ENCODE peak calls at places on chromosomes 5 and 9, in six cellular contexts. Y is A549, J is substantia nigra, A is heart right ventricle, N is GM23248, S is IMR-90. W is an unnamed sample.

GRCh38 chr5:147216552-147217154 is 18.2 kb upstream of the STK32A start:
- DNase-seq in Y (no peak), J (no peak), A (no peak), N (peak), S (no peak), W (no peak)

GRCh38 chr5:154221371-154221896 is 30.9 kb downstream of the GALNT10 start:
- DNase-seq in Y (no peak), J (no peak), A (no peak), N (peak), S (peak), W (no peak)

GRCh38 chr9:74543145-74543544 is 46.0 kb downstream of the RORB start:
- DNase-seq in Y (no peak), J (no peak), A (no peak), N (no peak), S (no peak), W (no peak)

GRCh38 chr5:83956386-83956785 is 235.7 kb upstream of the HAPLN1 start:
- DNase-seq in Y (no peak), J (no peak), A (no peak), N (peak), S (peak), W (no peak)

GRCh38 chr5:175706499-175706898 is 48.6 kb downstream of the HRH2 start:
- DNase-seq in Y (no peak), J (no peak), A (no peak), N (no peak), S (no peak), W (no peak)

GRCh38 chr5:40578501-40579451 is 100.9 kb upstream of the PTGER4 start:
- DNase-seq in Y (no peak), J (no peak), A (no peak), N (peak), S (peak), W (no peak)

GRCh38 chr5:132230871-132231270 is 3.2 kb upstream of the P4HA2 start:
- DNase-seq in Y (no peak), J (no peak), A (no peak), N (no peak), S (no peak), W (no peak)

GRCh38 chr9:125235805-125236534 is 5.2 kb downstream of the HSPA5 start:
- DNase-seq in Y (no peak), J (no peak), A (no peak), N (peak), S (no peak), W (no peak)

GRCh38 chr5:123209163-123210013 is 120.3 kb downstream of the PRDM6 start:
- DNase-seq in Y (peak), J (no peak), A (no peak), N (peak), S (peak), W (no peak)

GRCh38 chr5:116002116-116002906 is 30.0 kb upstream of the ARL14EPL start:
- DNase-seq in Y (no peak), J (no peak), A (no peak), N (peak), S (peak), W (no peak)

GRCh38 chr5:148455055-148455675 is 71.4 kb downstream of the FBXO38 start:
- DNase-seq in Y (no peak), J (no peak), A (no peak), N (peak), S (no peak), W (no peak)

GRCh38 chr9:116795859-116796258 is 108.8 kb downstream of the TRIM32 start:
- DNase-seq in Y (no peak), J (no peak), A (no peak), N (no peak), S (no peak), W (peak)

GRCh38 chr9:89877051-89878002 is 272.5 kb downstream of the GADD45G start:
- DNase-seq in Y (no peak), J (no peak), A (no peak), N (no peak), S (no peak), W (no peak)

GRCh38 chr5:43920422-43920821 is 317.4 kb downstream of the NNT start:
- DNase-seq in Y (no peak), J (no peak), A (no peak), N (no peak), S (no peak), W (no peak)

GRCh38 chr9:124259273-124260078 is 1.7 kb downstream of the NEK6 start:
- DNase-seq in Y (peak), J (peak), A (peak), N (peak), S (peak), W (no peak)

GRCh38 chr9:107175039-107175438 is 108.0 kb upstream of the RAD23B start:
- DNase-seq in Y (no peak), J (no peak), A (peak), N (peak), S (no peak), W (no peak)

GRCh38 chr9:98783518-98784226 is 12.7 kb downstream of the ANKS6 start:
- DNase-seq in Y (no peak), J (no peak), A (no peak), N (no peak), S (no peak), W (no peak)

GRCh38 chr9:76425677-76426453 is 31.6 kb upstream of the RFK start:
- DNase-seq in Y (no peak), J (no peak), A (no peak), N (no peak), S (no peak), W (no peak)

GRCh38 chr5:67620386-67621039 is 423.9 kb upstream of the CD180 start:
- DNase-seq in Y (no peak), J (no peak), A (no peak), N (no peak), S (no peak), W (no peak)

GRCh38 chr9:78973906-78974305 is 597.9 kb upstream of the TLE4 start:
- DNase-seq in Y (peak), J (no peak), A (no peak), N (peak), S (peak), W (no peak)

GRCh38 chr5:146860213-146860891 is 18.2 kb downstream of the PPP2R2B start:
- DNase-seq in Y (no peak), J (no peak), A (no peak), N (peak), S (no peak), W (no peak)

GRCh38 chr5:134506054-134507039 is 19.1 kb upstream of the JADE2 start:
- DNase-seq in Y (peak), J (peak), A (peak), N (peak), S (no peak), W (no peak)

GRCh38 chr5:21806271-21806670 is 1046.9 kb downstream of the CDH12 start:
- DNase-seq in Y (no peak), J (no peak), A (no peak), N (no peak), S (no peak), W (no peak)

GRCh38 chr9:135241381-135242380 is 154.2 kb downstream of the OLFM1 start:
- DNase-seq in Y (no peak), J (no peak), A (peak), N (no peak), S (no peak), W (no peak)

GRCh38 chr5:6847896-6848295 is 134.7 kb downstream of the TENT4A start:
- DNase-seq in Y (no peak), J (no peak), A (no peak), N (no peak), S (no peak), W (no peak)

GRCh38 chr5:37495668-37496067 is 116.5 kb downstream of the WDR70 start:
- DNase-seq in Y (no peak), J (no peak), A (no peak), N (peak), S (peak), W (no peak)

GRCh38 chr5:15183520-15183919 is 311.9 kb upstream of the ANKH start:
- DNase-seq in Y (no peak), J (no peak), A (no peak), N (peak), S (peak), W (no peak)

GRCh38 chr5:170739446-170739845 is 44.1 kb upstream of the GABRP start:
- DNase-seq in Y (no peak), J (no peak), A (no peak), N (no peak), S (no peak), W (no peak)

GRCh38 chr5:135436856-135437795 is 10.0 kb downstream of the DCANP1 start:
- DNase-seq in Y (no peak), J (no peak), A (no peak), N (no peak), S (no peak), W (no peak)

GRCh38 chr5:22295832-22296231 is 557.3 kb downstream of the CDH12 start:
- DNase-seq in Y (no peak), J (no peak), A (no peak), N (no peak), S (no peak), W (no peak)

GRCh38 chr9:5265939-5266338 is 34.7 kb downstream of the INSL4 start:
- DNase-seq in Y (no peak), J (no peak), A (no peak), N (no peak), S (no peak), W (no peak)

GRCh38 chr5:135886136-135886535 is 9.5 kb downstream of the IL9 start:
- DNase-seq in Y (no peak), J (no peak), A (no peak), N (no peak), S (no peak), W (no peak)

GRCh38 chr5:128105203-128105602 is 21.6 kb downstream of the SLC12A2 start:
- DNase-seq in Y (no peak), J (no peak), A (no peak), N (no peak), S (no peak), W (no peak)

GRCh38 chr5:33761139-33761538 is 130.7 kb downstream of the ADAMTS12 start:
- DNase-seq in Y (no peak), J (no peak), A (no peak), N (no peak), S (peak), W (no peak)

GRCh38 chr9:29044959-29045358 is 1471.7 kb upstream of the C9orf72 start:
- DNase-seq in Y (peak), J (no peak), A (no peak), N (no peak), S (no peak), W (no peak)

GRCh38 chr5:162128117-162128516 is 60.5 kb downstream of the GABRG2 start:
- DNase-seq in Y (no peak), J (no peak), A (no peak), N (no peak), S (no peak), W (no peak)

DNA sequence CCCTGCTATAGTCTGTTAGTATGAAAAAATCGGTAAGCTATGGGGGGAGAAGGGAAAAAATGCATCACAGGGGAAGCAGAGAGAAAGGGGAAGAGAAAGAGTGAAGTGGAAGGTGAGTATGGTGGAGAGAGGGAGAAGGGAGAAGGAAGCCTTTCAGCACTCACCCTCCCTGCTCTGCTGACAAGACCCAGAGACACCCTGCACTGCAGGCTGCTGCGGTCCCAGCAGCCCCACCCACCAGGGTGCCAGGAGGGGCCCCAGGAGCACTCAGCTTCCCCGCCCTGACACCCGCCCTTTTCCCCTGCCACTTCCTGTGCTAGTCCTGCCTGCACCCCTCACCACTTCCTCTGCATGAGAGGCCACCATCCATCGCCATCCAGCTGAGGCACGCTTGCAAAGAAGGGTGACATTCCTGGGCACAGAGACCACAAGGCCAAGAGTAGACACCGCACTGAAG is 12.7 kb downstream of the STK10 start:
- DNase-seq in Y (no peak), J (no peak), A (peak), N (no peak), S (no peak), W (no peak)
- H3K27ac ChIP-seq in Y (no peak), J (peak), A (peak), N (no peak), S (no peak), W (no peak)

GRCh38 chr5:150163547-150164059 is 3.0 kb upstream of the CDX1 start:
- DNase-seq in Y (no peak), J (peak), A (peak), N (peak), S (no peak), W (no peak)
- H3K27ac ChIP-seq in Y (peak), J (no peak), A (peak), N (no peak), S (no peak), W (no peak)

DNA sequence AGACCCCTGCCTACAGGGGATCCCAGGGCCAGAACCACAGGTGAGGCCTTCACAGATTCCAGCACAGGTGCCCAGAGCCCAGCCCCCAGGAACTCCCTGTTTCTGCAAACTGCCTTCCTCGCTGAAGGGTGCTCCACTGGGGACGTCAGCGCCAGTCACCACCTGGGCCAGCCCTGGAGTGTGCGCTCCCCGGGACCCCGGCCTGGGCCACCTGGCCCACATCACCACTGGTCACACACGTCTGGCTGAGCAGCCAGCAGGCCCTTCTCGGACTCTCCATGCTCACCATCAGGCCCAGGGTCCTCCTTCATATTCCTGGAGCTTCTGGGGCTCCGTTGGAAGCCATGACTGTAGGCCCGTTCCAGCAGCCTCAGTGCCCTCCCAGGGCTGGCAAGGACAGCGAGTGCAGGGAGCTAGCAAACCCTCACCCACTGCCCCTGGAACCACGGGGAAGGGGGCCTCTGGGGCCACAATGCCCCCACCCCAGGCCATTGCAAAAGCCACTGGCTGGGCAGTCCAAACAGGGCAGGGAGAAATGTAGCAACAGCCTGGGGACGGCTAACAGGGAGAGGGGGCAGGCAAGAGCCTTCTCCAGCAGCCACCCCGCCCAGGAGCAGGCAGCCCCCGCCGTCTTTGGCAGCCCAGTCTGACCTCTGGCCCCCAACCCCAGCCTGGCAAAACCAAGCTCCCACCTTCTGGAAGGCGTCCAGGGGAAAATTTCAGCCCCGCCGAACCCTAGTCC is 1.3 kb downstream of the AGPAT2 start:
- DNase-seq in Y (no peak), J (no peak), A (peak), N (peak), S (no peak), W (no peak)
- H3K27ac ChIP-seq in Y (peak), J (no peak), A (peak), N (no peak), S (peak), W (no peak)

GRCh38 chr5:177169271-177169670 is 35.7 kb downstream of the NSD1 start:
- DNase-seq in Y (no peak), J (no peak), A (no peak), N (no peak), S (no peak), W (no peak)

GRCh38 chr5:177162379-177162778 is 28.8 kb downstream of the NSD1 start:
- DNase-seq in Y (no peak), J (no peak), A (no peak), N (peak), S (no peak), W (no peak)

DNA sequence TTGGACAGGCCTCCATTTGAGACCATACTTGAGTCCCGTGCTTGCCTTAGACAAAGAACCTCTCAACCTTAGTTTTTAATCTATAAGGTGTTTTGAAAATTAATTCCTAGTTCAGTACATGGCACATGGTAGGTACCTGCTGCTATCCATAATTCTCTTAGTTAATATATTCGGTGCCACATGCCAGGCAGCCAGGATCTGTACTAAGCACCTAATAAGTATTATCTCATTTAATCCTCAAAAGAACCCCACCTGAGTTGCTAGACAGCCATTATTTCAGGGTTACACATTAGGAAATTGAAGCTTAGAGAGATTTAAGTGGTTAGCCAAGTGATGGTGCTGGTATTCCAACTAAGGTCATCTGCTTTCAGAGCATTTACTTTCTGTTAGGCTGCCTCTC is 29.9 kb downstream of the NSD1 start:
- DNase-seq in Y (no peak), J (no peak), A (no peak), N (no peak), S (no peak), W (no peak)
- H3K27ac ChIP-seq in Y (no peak), J (no peak), A (no peak), N (no peak), S (no peak), W (no peak)

GRCh38 chr9:136328622-136329041 is 1.3 kb downstream of the GPSM1 start:
- DNase-seq in Y (no peak), J (peak), A (peak), N (peak), S (peak), W (no peak)

GRCh38 chr9:136329211-136329627 is 1.9 kb downstream of the GPSM1 start:
- DNase-seq in Y (no peak), J (no peak), A (peak), N (peak), S (no peak), W (no peak)

GRCh38 chr9:136326777-136327312 is 494 bp upstream of the GPSM1 start:
- DNase-seq in Y (peak), J (no peak), A (no peak), N (peak), S (no peak), W (no peak)

GRCh38 chr9:136327313-136327971 is at the start of gene GPSM1:
- DNase-seq in Y (peak), J (peak), A (peak), N (peak), S (peak), W (peak)

GRCh38 chr9:136328011-136328621 is 777 bp downstream of the GPSM1 start:
- DNase-seq in Y (no peak), J (no peak), A (no peak), N (peak), S (no peak), W (no peak)
- H3K27ac ChIP-seq in Y (peak), J (peak), A (peak), N (peak), S (peak), W (peak)

W was measured in caudate nucleus.